ENCODE peak calls at places on chromosomes 6 and 20, in five cellular contexts. One of them, this sample, is unnamed.

GRCh38 chr20:41048475-41049242 is 20.0 kb downstream of the TOP1 start:
- DNase-seq in transverse colon: no peak
- DNase-seq in breast epithelium: no peak
- DNase-seq in IMR-90: no peak
- DNase-seq in gastrocnemius medialis: no peak
- DNase-seq in this sample: no peak

GRCh38 chr20:25072226-25072811 is 9.6 kb downstream of the VSX1 start:
- DNase-seq in IMR-90: no peak
- DNase-seq in gastrocnemius medialis: no peak
- DNase-seq in breast epithelium: no peak
- DNase-seq in transverse colon: no peak
- DNase-seq in this sample: no peak

GRCh38 chr20:36390719-36391415 is 84.7 kb downstream of the DLGAP4 start:
- DNase-seq in IMR-90: no peak
- DNase-seq in breast epithelium: no peak
- DNase-seq in transverse colon: no peak
- DNase-seq in gastrocnemius medialis: no peak
- DNase-seq in this sample: no peak

GRCh38 chr20:9966966-9967365 is 67.8 kb upstream of the ANKEF1 start:
- DNase-seq in breast epithelium: no peak
- DNase-seq in IMR-90: no peak
- DNase-seq in transverse colon: no peak
- DNase-seq in gastrocnemius medialis: no peak
- DNase-seq in this sample: no peak

GRCh38 chr20:53387983-53388675 is 205.5 kb downstream of the ZNF217 start:
- DNase-seq in breast epithelium: no peak
- DNase-seq in IMR-90: no peak
- DNase-seq in transverse colon: no peak
- DNase-seq in gastrocnemius medialis: no peak
- DNase-seq in this sample: no peak

GRCh38 chr6:129184808-129185366 is 301.9 kb downstream of the LAMA2 start:
- DNase-seq in IMR-90: peak
- DNase-seq in gastrocnemius medialis: no peak
- DNase-seq in transverse colon: no peak
- DNase-seq in breast epithelium: no peak
- DNase-seq in this sample: no peak

GRCh38 chr6:132236744-132237143 is 164.5 kb downstream of the MOXD1 start:
- DNase-seq in transverse colon: no peak
- DNase-seq in IMR-90: peak
- DNase-seq in breast epithelium: no peak
- DNase-seq in gastrocnemius medialis: no peak
- DNase-seq in this sample: no peak

GRCh38 chr6:159691963-159692287 is 1.1 kb downstream of the SOD2 start:
- DNase-seq in transverse colon: no peak
- DNase-seq in IMR-90: no peak
- DNase-seq in breast epithelium: no peak
- DNase-seq in gastrocnemius medialis: no peak
- DNase-seq in this sample: no peak

GRCh38 chr20:32521780-32522524 is 63.2 kb downstream of the NOL4L start:
- DNase-seq in IMR-90: peak
- DNase-seq in transverse colon: peak
- DNase-seq in breast epithelium: peak
- DNase-seq in gastrocnemius medialis: no peak
- DNase-seq in this sample: peak

GRCh38 chr6:36769676-36770499 is 69.4 kb downstream of the CPNE5 start:
- DNase-seq in transverse colon: no peak
- DNase-seq in gastrocnemius medialis: no peak
- DNase-seq in breast epithelium: no peak
- DNase-seq in IMR-90: peak
- DNase-seq in this sample: no peak

GRCh38 chr6:56652994-56653393 is 10.3 kb upstream of the DST start:
- DNase-seq in IMR-90: peak
- DNase-seq in gastrocnemius medialis: no peak
- DNase-seq in transverse colon: no peak
- DNase-seq in breast epithelium: no peak
- DNase-seq in this sample: no peak
- TF ChIP-seq POLR2A in IMR-90: no peak
- TF ChIP-seq POLR2A in gastrocnemius medialis: no peak
- TF ChIP-seq POLR2A in transverse colon: no peak
- TF ChIP-seq POLR2A in breast epithelium: no peak
- TF ChIP-seq POLR2A in this sample: no peak

GRCh38 chr6:142377112-142377848 is 75.5 kb downstream of the ADGRG6 start:
- DNase-seq in breast epithelium: no peak
- DNase-seq in transverse colon: no peak
- DNase-seq in gastrocnemius medialis: no peak
- DNase-seq in IMR-90: peak
- DNase-seq in this sample: no peak
- TF ChIP-seq POLR2A in breast epithelium: no peak
- TF ChIP-seq POLR2A in transverse colon: no peak
- TF ChIP-seq POLR2A in gastrocnemius medialis: no peak
- TF ChIP-seq POLR2A in IMR-90: no peak
- TF ChIP-seq POLR2A in this sample: no peak

GRCh38 chr6:16299861-16300260 is 61.5 kb downstream of the GMPR start:
- DNase-seq in breast epithelium: no peak
- DNase-seq in IMR-90: no peak
- DNase-seq in transverse colon: no peak
- DNase-seq in gastrocnemius medialis: no peak
- DNase-seq in this sample: no peak
- TF ChIP-seq POLR2A in breast epithelium: no peak
- TF ChIP-seq POLR2A in IMR-90: no peak
- TF ChIP-seq POLR2A in transverse colon: no peak
- TF ChIP-seq POLR2A in gastrocnemius medialis: no peak
- TF ChIP-seq POLR2A in this sample: no peak

DNA sequence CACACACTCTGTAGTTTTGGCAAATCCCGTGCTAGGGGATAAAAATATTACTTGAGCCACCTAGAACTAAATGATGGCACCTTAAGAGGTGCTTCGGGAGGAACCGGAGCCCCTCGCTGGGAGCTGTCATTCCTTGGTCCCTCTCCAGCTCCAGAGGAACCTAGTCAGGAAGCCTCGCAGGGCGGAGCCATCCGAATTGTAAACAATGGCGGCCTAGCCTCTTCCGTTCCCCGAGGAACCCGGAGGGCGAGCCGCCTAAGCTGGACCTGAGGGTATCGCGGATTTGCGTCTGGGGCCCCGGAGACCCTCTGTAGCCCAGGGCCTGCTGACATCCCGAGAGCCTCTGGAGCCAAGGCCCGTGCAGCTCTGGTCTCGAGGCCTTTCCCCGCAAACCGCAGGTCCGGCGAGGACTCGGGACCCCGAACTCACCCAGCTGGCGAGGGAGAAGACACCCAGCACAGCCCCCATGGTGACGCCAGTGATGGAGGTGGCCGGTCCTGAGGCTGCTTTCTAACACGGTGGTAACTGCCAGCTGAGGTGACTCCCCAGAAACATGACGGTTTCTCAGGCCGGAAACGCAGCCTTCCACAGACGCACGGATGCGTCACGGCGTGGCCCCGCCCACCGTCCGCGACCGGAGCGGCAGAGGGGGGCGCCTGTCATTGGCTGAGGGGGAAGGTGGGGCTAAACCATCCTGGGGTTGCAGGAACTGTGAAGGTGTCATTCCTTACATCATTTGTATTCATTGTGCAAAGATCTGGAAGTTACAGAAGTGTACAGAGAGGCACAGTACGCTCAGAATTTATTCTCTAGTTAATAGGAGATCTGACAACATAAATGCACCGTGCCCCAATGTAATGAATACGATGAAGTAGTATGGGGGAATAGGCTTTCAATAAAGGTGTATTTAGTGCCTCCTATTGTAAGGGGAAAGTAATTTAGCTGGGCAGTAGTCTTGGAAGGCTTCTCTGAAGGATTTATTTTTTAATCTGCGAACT is at the start of gene SERINC3:
- DNase-seq in gastrocnemius medialis: peak
- DNase-seq in transverse colon: peak
- DNase-seq in IMR-90: peak
- DNase-seq in breast epithelium: peak
- DNase-seq in this sample: peak
- TF ChIP-seq POLR2A in gastrocnemius medialis: peak
- TF ChIP-seq POLR2A in transverse colon: peak
- TF ChIP-seq POLR2A in IMR-90: peak
- TF ChIP-seq POLR2A in breast epithelium: peak
- TF ChIP-seq POLR2A in this sample: peak

GRCh38 chr20:45943613-45944012 is 9.1 kb downstream of the PCIF1 start:
- DNase-seq in IMR-90: no peak
- DNase-seq in transverse colon: no peak
- DNase-seq in breast epithelium: no peak
- DNase-seq in gastrocnemius medialis: no peak
- DNase-seq in this sample: no peak

GRCh38 chr20:45944965-45945677 is 10.6 kb downstream of the PCIF1 start:
- DNase-seq in breast epithelium: no peak
- DNase-seq in gastrocnemius medialis: no peak
- DNase-seq in IMR-90: no peak
- DNase-seq in transverse colon: no peak
- DNase-seq in this sample: no peak

GRCh38 chr20:45945678-45946148 is 11.2 kb downstream of the PCIF1 start:
- DNase-seq in breast epithelium: no peak
- DNase-seq in IMR-90: peak
- DNase-seq in transverse colon: no peak
- DNase-seq in gastrocnemius medialis: no peak
- DNase-seq in this sample: no peak

GRCh38 chr20:45946149-45946970 is 11.9 kb downstream of the PCIF1 start:
- DNase-seq in gastrocnemius medialis: peak
- DNase-seq in IMR-90: no peak
- DNase-seq in transverse colon: peak
- DNase-seq in breast epithelium: peak
- DNase-seq in this sample: no peak

DNA sequence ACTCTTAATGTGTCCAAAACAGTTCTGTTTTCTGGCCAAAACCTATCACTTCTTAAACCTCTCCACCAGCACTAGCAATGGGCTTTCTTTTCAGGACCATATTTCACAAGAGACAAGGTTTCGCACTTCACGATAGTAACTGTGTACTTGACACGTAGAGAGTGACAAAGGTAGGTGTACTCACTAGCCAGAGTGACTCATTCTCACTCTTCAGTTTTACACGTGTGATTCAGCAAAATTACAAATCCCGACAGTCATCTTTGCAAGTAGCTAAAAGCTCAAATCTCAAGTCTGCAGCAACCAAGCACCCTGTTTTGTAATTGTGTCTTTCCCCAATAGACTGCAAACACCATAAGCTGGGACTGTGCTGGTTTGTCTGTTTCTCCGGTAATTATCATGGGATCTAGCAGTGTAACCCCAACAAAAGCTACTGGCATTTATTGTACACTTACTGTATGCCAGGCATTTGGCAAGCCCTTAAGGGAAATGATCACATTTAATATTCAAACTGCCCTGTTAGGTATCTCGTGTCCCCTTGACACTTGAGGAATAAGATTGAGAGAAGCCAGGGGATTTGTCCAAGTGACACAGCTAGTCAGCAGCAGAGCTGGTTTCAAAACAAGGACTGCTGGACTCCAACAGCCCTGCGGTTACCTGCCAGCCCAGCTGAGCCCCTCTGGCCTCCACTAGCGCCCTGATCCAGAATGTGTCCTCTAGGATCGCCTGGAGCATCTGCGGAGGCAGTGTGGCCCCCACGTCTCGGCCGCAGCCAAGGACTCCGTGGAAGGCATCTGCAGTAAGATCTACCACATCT is 9.9 kb downstream of the PCIF1 start:
- DNase-seq in breast epithelium: no peak
- DNase-seq in transverse colon: no peak
- DNase-seq in IMR-90: no peak
- DNase-seq in gastrocnemius medialis: no peak
- DNase-seq in this sample: no peak
- TF ChIP-seq POLR2A in breast epithelium: no peak
- TF ChIP-seq POLR2A in transverse colon: no peak
- TF ChIP-seq POLR2A in IMR-90: no peak
- TF ChIP-seq POLR2A in gastrocnemius medialis: no peak
- TF ChIP-seq POLR2A in this sample: no peak

GRCh38 chr6:12886961-12887775 is 170.6 kb downstream of the PHACTR1 start:
- DNase-seq in transverse colon: no peak
- DNase-seq in IMR-90: no peak
- DNase-seq in gastrocnemius medialis: no peak
- DNase-seq in breast epithelium: no peak
- DNase-seq in this sample: no peak
- TF ChIP-seq POLR2A in transverse colon: no peak
- TF ChIP-seq POLR2A in IMR-90: no peak
- TF ChIP-seq POLR2A in gastrocnemius medialis: no peak
- TF ChIP-seq POLR2A in breast epithelium: no peak
- TF ChIP-seq POLR2A in this sample: no peak

GRCh38 chr20:63572788-63573738 is 976 bp downstream of the HELZ2 start:
- DNase-seq in gastrocnemius medialis: no peak
- DNase-seq in IMR-90: no peak
- DNase-seq in breast epithelium: no peak
- DNase-seq in transverse colon: no peak
- DNase-seq in this sample: no peak

GRCh38 chr20:63574829-63575720 is 1.0 kb upstream of the HELZ2 start:
- DNase-seq in gastrocnemius medialis: no peak
- DNase-seq in breast epithelium: no peak
- DNase-seq in transverse colon: no peak
- DNase-seq in IMR-90: peak
- DNase-seq in this sample: no peak

GRCh38 chr20:63573739-63574131 is 304 bp downstream of the HELZ2 start:
- DNase-seq in IMR-90: no peak
- DNase-seq in gastrocnemius medialis: no peak
- DNase-seq in breast epithelium: no peak
- DNase-seq in transverse colon: no peak
- DNase-seq in this sample: no peak

GRCh38 chr20:63576311-63576710 is 2.3 kb upstream of the HELZ2 start:
- DNase-seq in gastrocnemius medialis: no peak
- DNase-seq in breast epithelium: no peak
- DNase-seq in transverse colon: no peak
- DNase-seq in IMR-90: no peak
- DNase-seq in this sample: no peak

DNA sequence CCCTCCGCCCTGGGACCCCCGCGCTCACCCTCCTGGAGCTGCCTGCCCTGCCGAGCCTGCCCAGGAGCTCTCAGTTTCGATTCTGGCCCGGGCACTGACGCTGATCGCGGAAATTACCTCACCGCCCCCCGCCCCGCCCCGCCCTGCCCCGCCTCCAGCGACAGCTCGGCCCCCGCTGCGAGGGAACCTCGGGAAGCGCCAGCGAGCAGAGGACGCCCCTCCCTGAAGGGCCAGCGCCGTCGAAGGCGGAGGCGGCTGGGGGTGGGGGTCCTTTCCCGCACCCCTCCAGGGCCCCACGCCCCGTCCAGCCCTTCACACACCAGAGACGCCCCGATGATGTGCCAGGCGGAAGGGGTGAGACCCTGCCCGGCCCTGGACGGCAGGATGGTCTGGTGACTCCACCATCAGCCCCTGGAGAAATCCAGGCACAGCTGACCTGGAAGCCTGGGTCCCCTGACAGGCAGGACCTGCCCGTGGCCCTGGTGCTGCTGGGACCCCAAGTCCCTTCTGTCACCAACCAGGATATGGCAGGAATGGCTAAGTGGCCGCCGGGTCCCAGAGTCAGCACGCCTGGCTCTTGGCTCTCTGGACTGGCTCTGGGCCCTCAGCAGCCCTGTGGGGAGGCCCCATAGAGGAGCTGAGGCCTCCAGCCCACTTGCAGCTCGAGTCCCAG is at the start of gene HELZ2:
- DNase-seq in transverse colon: peak
- DNase-seq in breast epithelium: peak
- DNase-seq in gastrocnemius medialis: peak
- DNase-seq in IMR-90: peak
- DNase-seq in this sample: peak
- TF ChIP-seq POLR2A in transverse colon: peak
- TF ChIP-seq POLR2A in breast epithelium: no peak
- TF ChIP-seq POLR2A in gastrocnemius medialis: peak
- TF ChIP-seq POLR2A in IMR-90: peak
- TF ChIP-seq POLR2A in this sample: no peak

This sample was measured in tibial nerve.